ENCODE peak calls at places on chromosomes 7 and 10, in five cellular contexts. One of them, this sample, is unnamed.
A peak's percentile ranks its signal among the peaks of the same experiment; 100 is the strongest.

GRCh38 chr7:95493247-95493646 is 7.5 kb downstream of the ASB4 start:
- DNase-seq in hepatocyte: no peak
- DNase-seq in effector memory CD4-positive, alpha-beta T cell: no peak
- DNase-seq in heart left ventricle: no peak
- DNase-seq in tibial artery: no peak
- DNase-seq in this sample: no peak

GRCh38 chr10:23343591-23344225 is 889 bp downstream of the C10orf67 start:
- DNase-seq in effector memory CD4-positive, alpha-beta T cell: no peak
- DNase-seq in hepatocyte: peak; percentile 77
- DNase-seq in heart left ventricle: peak; percentile 68
- DNase-seq in tibial artery: peak; percentile 22
- DNase-seq in this sample: peak; percentile 44

GRCh38 chr10:85111271-85111670 is 782.9 kb downstream of the CCSER2 start:
- DNase-seq in tibial artery: no peak
- DNase-seq in heart left ventricle: no peak
- DNase-seq in hepatocyte: no peak
- DNase-seq in effector memory CD4-positive, alpha-beta T cell: no peak
- DNase-seq in this sample: no peak

GRCh38 chr10:112389147-112389822 is 15.4 kb downstream of the ACSL5 start:
- DNase-seq in hepatocyte: peak; percentile 35
- DNase-seq in heart left ventricle: peak; percentile 48
- DNase-seq in effector memory CD4-positive, alpha-beta T cell: peak; percentile 53
- DNase-seq in tibial artery: no peak
- DNase-seq in this sample: no peak

GRCh38 chr10:32104622-32105509 is 48.6 kb upstream of the KIF5B start:
- DNase-seq in heart left ventricle: no peak
- DNase-seq in hepatocyte: no peak
- DNase-seq in effector memory CD4-positive, alpha-beta T cell: no peak
- DNase-seq in tibial artery: no peak
- DNase-seq in this sample: no peak

GRCh38 chr7:19215421-19215820 is 70.2 kb upstream of the FERD3L start:
- DNase-seq in heart left ventricle: no peak
- DNase-seq in tibial artery: no peak
- DNase-seq in effector memory CD4-positive, alpha-beta T cell: no peak
- DNase-seq in hepatocyte: peak; percentile 41
- DNase-seq in this sample: no peak

GRCh38 chr7:24756545-24756988 is 697 bp downstream of the GSDME start:
- DNase-seq in tibial artery: peak; percentile 28
- DNase-seq in effector memory CD4-positive, alpha-beta T cell: no peak
- DNase-seq in heart left ventricle: no peak
- DNase-seq in hepatocyte: peak; percentile 58
- DNase-seq in this sample: no peak

GRCh38 chr7:780056-780455 is 52.2 kb upstream of the SUN1 start:
- DNase-seq in hepatocyte: no peak
- DNase-seq in heart left ventricle: peak; percentile 67
- DNase-seq in effector memory CD4-positive, alpha-beta T cell: no peak
- DNase-seq in tibial artery: no peak
- DNase-seq in this sample: no peak

GRCh38 chr7:78970440-78970916 is 483.0 kb downstream of the MAGI2 start:
- DNase-seq in tibial artery: no peak
- DNase-seq in effector memory CD4-positive, alpha-beta T cell: no peak
- DNase-seq in hepatocyte: no peak
- DNase-seq in heart left ventricle: no peak
- DNase-seq in this sample: no peak

GRCh38 chr10:29496341-29497162 is 138.2 kb downstream of the SVIL start:
- DNase-seq in hepatocyte: peak; percentile 84
- DNase-seq in effector memory CD4-positive, alpha-beta T cell: peak; percentile 9
- DNase-seq in heart left ventricle: peak; percentile 65
- DNase-seq in tibial artery: peak; percentile 51
- DNase-seq in this sample: peak; percentile 60

GRCh38 chr7:140435252-140435895 is 31.5 kb downstream of the RAB19 start:
- DNase-seq in tibial artery: no peak
- DNase-seq in effector memory CD4-positive, alpha-beta T cell: no peak
- DNase-seq in heart left ventricle: no peak
- DNase-seq in hepatocyte: no peak
- DNase-seq in this sample: no peak

GRCh38 chr10:48447356-48448215 is 141.1 kb downstream of the MAPK8 start:
- DNase-seq in hepatocyte: no peak
- DNase-seq in effector memory CD4-positive, alpha-beta T cell: no peak
- DNase-seq in tibial artery: peak; percentile 13
- DNase-seq in heart left ventricle: no peak
- DNase-seq in this sample: no peak

GRCh38 chr7:55423891-55424290 is 58.8 kb downstream of the LANCL2 start:
- DNase-seq in effector memory CD4-positive, alpha-beta T cell: no peak
- DNase-seq in hepatocyte: no peak
- DNase-seq in tibial artery: no peak
- DNase-seq in heart left ventricle: no peak
- DNase-seq in this sample: peak; percentile 24

GRCh38 chr7:92631830-92632487 is 41.8 kb upstream of the FAM133B start:
- DNase-seq in effector memory CD4-positive, alpha-beta T cell: no peak
- DNase-seq in tibial artery: no peak
- DNase-seq in hepatocyte: no peak
- DNase-seq in heart left ventricle: no peak
- DNase-seq in this sample: no peak

GRCh38 chr10:68666280-68666760 is 54.7 kb upstream of the CCAR1 start:
- DNase-seq in heart left ventricle: no peak
- DNase-seq in tibial artery: no peak
- DNase-seq in hepatocyte: no peak
- DNase-seq in effector memory CD4-positive, alpha-beta T cell: no peak
- DNase-seq in this sample: no peak

GRCh38 chr7:31002256-31002655 is 38.5 kb downstream of the GHRHR start:
- DNase-seq in tibial artery: no peak
- DNase-seq in heart left ventricle: no peak
- DNase-seq in hepatocyte: no peak
- DNase-seq in effector memory CD4-positive, alpha-beta T cell: no peak
- DNase-seq in this sample: no peak

GRCh38 chr10:89281606-89282395 is 20.0 kb upstream of the IFIT2 start:
- DNase-seq in effector memory CD4-positive, alpha-beta T cell: no peak
- DNase-seq in heart left ventricle: no peak
- DNase-seq in tibial artery: no peak
- DNase-seq in hepatocyte: no peak
- DNase-seq in this sample: peak; percentile 33

GRCh38 chr10:129977794-129978193 is 13.7 kb upstream of the EBF3 start:
- DNase-seq in heart left ventricle: no peak
- DNase-seq in hepatocyte: no peak
- DNase-seq in tibial artery: no peak
- DNase-seq in effector memory CD4-positive, alpha-beta T cell: no peak
- DNase-seq in this sample: no peak

GRCh38 chr7:81430150-81430549 is 339.7 kb downstream of the HGF start:
- DNase-seq in hepatocyte: no peak
- DNase-seq in tibial artery: no peak
- DNase-seq in heart left ventricle: no peak
- DNase-seq in effector memory CD4-positive, alpha-beta T cell: no peak
- DNase-seq in this sample: no peak

GRCh38 chr10:131495892-131496291 is 184.4 kb upstream of the TCERG1L start:
- DNase-seq in hepatocyte: no peak
- DNase-seq in tibial artery: no peak
- DNase-seq in heart left ventricle: no peak
- DNase-seq in effector memory CD4-positive, alpha-beta T cell: no peak
- DNase-seq in this sample: no peak

GRCh38 chr7:135664046-135664589 is 1.8 kb downstream of the STMP1 start:
- DNase-seq in hepatocyte: no peak
- DNase-seq in tibial artery: no peak
- DNase-seq in heart left ventricle: no peak
- DNase-seq in effector memory CD4-positive, alpha-beta T cell: no peak
- DNase-seq in this sample: no peak

GRCh38 chr7:29115753-29116152 is 30.6 kb downstream of the CPVL start:
- DNase-seq in tibial artery: no peak
- DNase-seq in heart left ventricle: no peak
- DNase-seq in effector memory CD4-positive, alpha-beta T cell: no peak
- DNase-seq in hepatocyte: no peak
- DNase-seq in this sample: no peak

GRCh38 chr10:121597504-121598241 is 571 bp downstream of the FGFR2 start:
- DNase-seq in hepatocyte: peak; percentile 39
- DNase-seq in tibial artery: no peak
- DNase-seq in effector memory CD4-positive, alpha-beta T cell: no peak
- DNase-seq in heart left ventricle: no peak
- DNase-seq in this sample: no peak

GRCh38 chr10:111989136-111990050 is 194.2 kb downstream of the GPAM start:
- DNase-seq in effector memory CD4-positive, alpha-beta T cell: no peak
- DNase-seq in heart left ventricle: no peak
- DNase-seq in tibial artery: no peak
- DNase-seq in hepatocyte: no peak
- DNase-seq in this sample: no peak

GRCh38 chr10:124996127-124996853 is 54.4 kb downstream of the ZRANB1 start:
- DNase-seq in hepatocyte: no peak
- DNase-seq in effector memory CD4-positive, alpha-beta T cell: no peak
- DNase-seq in tibial artery: peak; percentile 18
- DNase-seq in heart left ventricle: no peak
- DNase-seq in this sample: no peak

DNA sequence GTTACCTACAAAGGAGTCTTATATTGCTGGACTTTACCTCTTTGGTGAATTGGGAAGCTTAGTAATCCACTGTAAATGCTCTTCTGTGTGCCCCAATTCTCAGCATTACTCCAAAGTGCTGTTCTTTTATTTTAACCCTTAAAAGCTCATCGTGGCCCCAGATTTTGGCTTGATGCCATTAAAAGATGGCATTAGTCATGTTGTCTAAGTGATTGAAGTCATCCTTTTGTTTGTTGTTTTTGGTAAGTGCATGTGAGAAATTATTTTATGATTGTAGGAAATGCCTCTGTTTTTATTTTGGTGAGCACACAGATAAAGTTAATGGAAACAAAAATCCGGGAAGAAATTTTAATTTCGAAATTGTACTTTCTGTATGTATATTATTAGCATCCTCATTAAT is 82.5 kb upstream of the GATA3 start:
- DNase-seq in tibial artery: no peak
- DNase-seq in effector memory CD4-positive, alpha-beta T cell: no peak
- DNase-seq in heart left ventricle: no peak
- DNase-seq in hepatocyte: no peak
- DNase-seq in this sample: no peak
- H3K27ac ChIP-seq in tibial artery: no peak overlapping the region
- H3K27ac ChIP-seq in effector memory CD4-positive, alpha-beta T cell: no peak overlapping the region
- H3K27ac ChIP-seq in heart left ventricle: no peak overlapping the region
- H3K27ac ChIP-seq in hepatocyte: no peak overlapping the region
- H3K27ac ChIP-seq in this sample: no peak overlapping the region

GRCh38 chr7:45720989-45721388 is 146.8 kb downstream of the ADCY1 start:
- DNase-seq in effector memory CD4-positive, alpha-beta T cell: no peak
- DNase-seq in hepatocyte: no peak
- DNase-seq in tibial artery: no peak
- DNase-seq in heart left ventricle: no peak
- DNase-seq in this sample: no peak

GRCh38 chr7:45721949-45722598 is 147.9 kb downstream of the ADCY1 start:
- DNase-seq in hepatocyte: no peak
- DNase-seq in tibial artery: no peak
- DNase-seq in effector memory CD4-positive, alpha-beta T cell: no peak
- DNase-seq in heart left ventricle: no peak
- DNase-seq in this sample: no peak

DNA sequence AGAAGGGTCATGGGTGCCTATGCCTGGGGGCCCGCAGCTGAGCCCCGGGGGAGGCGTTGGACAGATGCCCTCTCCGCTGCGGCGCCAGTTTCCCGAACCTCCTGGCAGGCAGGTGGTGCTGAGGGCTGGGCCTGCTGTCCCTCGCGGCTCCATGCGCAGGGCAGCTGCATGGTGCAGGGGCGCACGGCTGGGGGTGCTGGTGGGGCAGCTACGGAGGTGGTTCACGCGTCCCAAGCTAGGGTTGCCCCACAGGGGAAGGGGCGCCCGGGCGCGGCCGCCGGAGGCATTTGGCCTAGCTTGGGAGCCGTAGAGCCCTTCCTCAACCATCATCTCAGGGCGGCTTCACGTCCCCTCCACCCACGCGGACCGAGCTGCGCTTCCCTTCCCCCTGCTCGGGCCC is 146.0 kb downstream of the CCDC201 start:
- DNase-seq in tibial artery: no peak
- DNase-seq in effector memory CD4-positive, alpha-beta T cell: no peak
- DNase-seq in heart left ventricle: no peak
- DNase-seq in hepatocyte: no peak
- DNase-seq in this sample: no peak
- H3K36me3 ChIP-seq in tibial artery: peaks cover 53% of the 10 kb centered on the region
- H3K36me3 ChIP-seq in effector memory CD4-positive, alpha-beta T cell: peaks cover 35% of the 10 kb centered on the region
- H3K36me3 ChIP-seq in heart left ventricle: peaks cover 18% of the 10 kb centered on the region
- H3K36me3 ChIP-seq in hepatocyte: no peaks in the 10 kb centered on the region
- H3K36me3 ChIP-seq in this sample: peaks cover 8% of the 10 kb centered on the region

GRCh38 chr7:77413128-77413527 is 3.0 kb downstream of the GSAP start:
- DNase-seq in effector memory CD4-positive, alpha-beta T cell: no peak
- DNase-seq in heart left ventricle: no peak
- DNase-seq in tibial artery: no peak
- DNase-seq in hepatocyte: no peak
- DNase-seq in this sample: no peak

GRCh38 chr7:77415474-77415821 is 701 bp downstream of the GSAP start:
- DNase-seq in effector memory CD4-positive, alpha-beta T cell: no peak
- DNase-seq in hepatocyte: peak; percentile 28
- DNase-seq in tibial artery: peak; percentile 24
- DNase-seq in heart left ventricle: peak; percentile 35
- DNase-seq in this sample: peak; percentile 31

GRCh38 chr7:77416621-77417371 is 647 bp upstream of the GSAP start:
- DNase-seq in heart left ventricle: no peak
- DNase-seq in hepatocyte: no peak
- DNase-seq in effector memory CD4-positive, alpha-beta T cell: no peak
- DNase-seq in tibial artery: no peak
- DNase-seq in this sample: no peak

GRCh38 chr7:77415822-77416620 is at the start of gene GSAP:
- DNase-seq in heart left ventricle: peak; percentile 62
- DNase-seq in effector memory CD4-positive, alpha-beta T cell: peak; percentile 5
- DNase-seq in tibial artery: peak; percentile 37
- DNase-seq in hepatocyte: peak; percentile 76
- DNase-seq in this sample: peak; percentile 80

DNA sequence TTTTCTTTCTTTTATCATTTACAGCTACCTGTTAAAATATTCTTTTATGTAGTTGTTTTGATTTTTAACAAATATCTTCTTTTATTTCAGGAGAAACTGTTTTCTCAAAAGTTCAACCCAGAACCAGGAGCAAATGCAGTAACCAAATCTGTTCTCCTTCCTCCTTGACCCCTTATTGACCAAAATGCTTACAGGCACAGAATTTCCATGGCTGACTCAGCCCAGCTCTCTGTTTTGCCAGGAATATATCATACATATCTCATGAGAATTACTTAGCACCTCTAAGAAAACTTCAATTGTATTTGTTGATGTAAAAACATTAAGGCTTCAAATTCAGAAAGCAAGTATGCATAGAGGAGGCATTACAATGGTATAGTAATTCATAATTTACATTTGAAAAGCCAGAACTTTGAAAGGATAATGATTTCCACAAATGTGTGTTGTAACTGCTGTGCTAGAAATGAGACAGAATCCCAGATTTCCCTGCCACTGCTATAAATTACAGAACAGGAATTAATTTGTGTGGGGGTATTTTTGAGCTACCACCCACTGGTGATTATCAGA is 2.2 kb downstream of the GSAP start:
- DNase-seq in tibial artery: no peak
- DNase-seq in heart left ventricle: no peak
- DNase-seq in hepatocyte: no peak
- DNase-seq in effector memory CD4-positive, alpha-beta T cell: no peak
- DNase-seq in this sample: no peak
- H3K4me3 ChIP-seq in tibial artery: no peak overlapping the region
- H3K4me3 ChIP-seq in heart left ventricle: no peak overlapping the region
- H3K4me3 ChIP-seq in hepatocyte: no peak overlapping the region
- H3K4me3 ChIP-seq in effector memory CD4-positive, alpha-beta T cell: no peak overlapping the region
- H3K4me3 ChIP-seq in this sample: no peak overlapping the region

GRCh38 chr10:90967865-90968264 is 47.0 kb upstream of the ANKRD1 start:
- DNase-seq in effector memory CD4-positive, alpha-beta T cell: no peak
- DNase-seq in heart left ventricle: no peak
- DNase-seq in tibial artery: no peak
- DNase-seq in hepatocyte: no peak
- DNase-seq in this sample: no peak
- H3K27ac ChIP-seq in effector memory CD4-positive, alpha-beta T cell: no peak overlapping the region
- H3K27ac ChIP-seq in heart left ventricle: no peak overlapping the region
- H3K27ac ChIP-seq in tibial artery: no peak overlapping the region
- H3K27ac ChIP-seq in hepatocyte: no peak overlapping the region
- H3K27ac ChIP-seq in this sample: no peak overlapping the region

GRCh38 chr10:133412381-133412711 is 12.1 kb downstream of the SPRN start:
- DNase-seq in heart left ventricle: no peak
- DNase-seq in hepatocyte: no peak
- DNase-seq in tibial artery: no peak
- DNase-seq in effector memory CD4-positive, alpha-beta T cell: no peak
- DNase-seq in this sample: no peak
- H3K36me3 ChIP-seq in heart left ventricle: peaks cover 11% of the 10 kb centered on the region
- H3K36me3 ChIP-seq in hepatocyte: peaks cover 28% of the 10 kb centered on the region
- H3K36me3 ChIP-seq in tibial artery: peaks cover 63% of the 10 kb centered on the region
- H3K36me3 ChIP-seq in effector memory CD4-positive, alpha-beta T cell: peaks cover 60% of the 10 kb centered on the region
- H3K36me3 ChIP-seq in this sample: peaks cover 25% of the 10 kb centered on the region

This sample was measured in small intestine.